ENCODE peak calls at places on chromosomes 11 and 22, in six cellular contexts. T, N, X, A, C and Q are unnamed samples.

GRCh38 chr11:27158763-27159679 is 118.4 kb downstream of the BBOX1 start:
- DNase-seq in T (no peak), N (no peak), X (peak), A (peak), C (peak), Q (no peak)

GRCh38 chr11:68040121-68040956 is 1.5 kb downstream of the TCIRG1 start:
- DNase-seq in T (peak), N (no peak), X (no peak), A (no peak), C (peak), Q (peak)

GRCh38 chr11:118056806-118057205 is 20.1 kb upstream of the TMPRSS4 start:
- DNase-seq in T (no peak), N (peak), X (no peak), A (no peak), C (no peak), Q (peak)

GRCh38 chr11:58844600-58844999 is at the start of gene GLYATL2:
- DNase-seq in T (no peak), N (no peak), X (no peak), A (no peak), C (no peak), Q (no peak)

GRCh38 chr22:20116376-20116950 is 559 bp downstream of the RANBP1 start:
- DNase-seq in T (no peak), N (no peak), X (no peak), A (no peak), C (no peak), Q (no peak)

GRCh38 chr11:128720522-128720985 is 26.7 kb downstream of the FLI1 start:
- DNase-seq in T (no peak), N (no peak), X (peak), A (no peak), C (peak), Q (no peak)

GRCh38 chr11:77407613-77408012 is 66.3 kb downstream of the PAK1 start:
- DNase-seq in T (no peak), N (no peak), X (no peak), A (peak), C (peak), Q (no peak)

GRCh38 chr22:27212617-27213177 is 555.3 kb downstream of the MIAT start:
- DNase-seq in T (no peak), N (peak), X (no peak), A (no peak), C (peak), Q (no peak)

GRCh38 chr11:74055938-74056337 is 47.1 kb upstream of the UCP3 start:
- DNase-seq in T (no peak), N (no peak), X (no peak), A (no peak), C (peak), Q (no peak)

GRCh38 chr22:44298331-44299087 is 14.2 kb downstream of the SHISAL1 start:
- DNase-seq in T (no peak), N (no peak), X (no peak), A (no peak), C (no peak), Q (no peak)

GRCh38 chr22:29747832-29748231 is 19.0 kb downstream of the ZMAT5 start:
- DNase-seq in T (no peak), N (no peak), X (no peak), A (no peak), C (no peak), Q (no peak)

GRCh38 chr22:45880732-45881523 is 96.0 kb downstream of the WNT7B start:
- DNase-seq in T (no peak), N (no peak), X (no peak), A (no peak), C (no peak), Q (peak)

GRCh38 chr11:78256962-78257361 is 68.2 kb downstream of the USP35 start:
- DNase-seq in T (no peak), N (peak), X (no peak), A (no peak), C (peak), Q (peak)

GRCh38 chr11:32527191-32527590 is 56.4 kb upstream of the EIF3M start:
- DNase-seq in T (no peak), N (no peak), X (no peak), A (no peak), C (no peak), Q (no peak)

GRCh38 chr22:49371325-49372110 is 456.2 kb downstream of the BRD1 start:
- DNase-seq in T (no peak), N (peak), X (no peak), A (no peak), C (no peak), Q (peak)

GRCh38 chr22:42322562-42322926 is 52.1 kb upstream of the TCF20 start:
- DNase-seq in T (no peak), N (no peak), X (no peak), A (no peak), C (no peak), Q (no peak)

GRCh38 chr11:114738954-114739353 is 60.6 kb downstream of the NXPE2 start:
- DNase-seq in T (no peak), N (no peak), X (peak), A (peak), C (peak), Q (no peak)

GRCh38 chr11:2451336-2451735 is 6.5 kb downstream of the KCNQ1 start:
- DNase-seq in T (no peak), N (no peak), X (no peak), A (no peak), C (no peak), Q (peak)

GRCh38 chr11:131274233-131274632 is 96.2 kb upstream of the NTM start:
- DNase-seq in T (no peak), N (no peak), X (no peak), A (no peak), C (no peak), Q (no peak)

GRCh38 chr11:71370895-71371673 is 77.1 kb downstream of the DHCR7 start:
- DNase-seq in T (no peak), N (no peak), X (no peak), A (no peak), C (no peak), Q (no peak)

GRCh38 chr11:64400667-64401066 is 41.7 kb downstream of the RPS6KA4 start:
- DNase-seq in T (no peak), N (no peak), X (no peak), A (no peak), C (no peak), Q (no peak)

GRCh38 chr11:124896071-124896750 is 1.5 kb downstream of the ROBO4 start:
- DNase-seq in T (no peak), N (no peak), X (no peak), A (no peak), C (no peak), Q (no peak)

GRCh38 chr11:116294630-116295029 is 478.2 kb downstream of the BUD13 start:
- DNase-seq in T (no peak), N (no peak), X (no peak), A (no peak), C (peak), Q (no peak)

GRCh38 chr11:117873828-117874125 is 2.7 kb downstream of the FXYD6 start:
- DNase-seq in T (no peak), N (peak), X (no peak), A (no peak), C (no peak), Q (no peak)

GRCh38 chr11:28009383-28009782 is 98.6 kb downstream of the KIF18A start:
- DNase-seq in T (no peak), N (no peak), X (no peak), A (no peak), C (peak), Q (no peak)

GRCh38 chr11:79098096-79098495 is 342.7 kb downstream of the TENM4 start:
- DNase-seq in T (no peak), N (no peak), X (no peak), A (no peak), C (no peak), Q (no peak)

GRCh38 chr22:30279389-30279788 is 9.9 kb downstream of the CASTOR1 start:
- DNase-seq in T (no peak), N (no peak), X (no peak), A (no peak), C (no peak), Q (no peak)

GRCh38 chr11:124761301-124762021 is 629 bp downstream of the ESAM start:
- DNase-seq in T (no peak), N (no peak), X (no peak), A (no peak), C (no peak), Q (no peak)

GRCh38 chr11:68116892-68117435 is 4.2 kb downstream of the CHKA start:
- DNase-seq in T (no peak), N (no peak), X (no peak), A (no peak), C (no peak), Q (no peak)

GRCh38 chr11:27241316-27242122 is 121.5 kb downstream of the CCDC34 start:
- DNase-seq in T (no peak), N (no peak), X (no peak), A (no peak), C (peak), Q (no peak)

GRCh38 chr11:73085189-73085875 is 56.8 kb downstream of the FCHSD2 start:
- DNase-seq in T (no peak), N (no peak), X (no peak), A (no peak), C (peak), Q (no peak)

GRCh38 chr11:123173040-123173855 is 21.8 kb downstream of the CLMP start:
- DNase-seq in T (no peak), N (no peak), X (no peak), A (no peak), C (peak), Q (no peak)

GRCh38 chr11:120780239-120780638 is 243.7 kb upstream of the TBCEL start:
- DNase-seq in T (no peak), N (no peak), X (no peak), A (no peak), C (no peak), Q (peak)

GRCh38 chr11:132650969-132651720 is 881.2 kb downstream of the OPCML start:
- DNase-seq in T (no peak), N (no peak), X (no peak), A (no peak), C (no peak), Q (no peak)

GRCh38 chr22:36443198-36443770 is 38.2 kb downstream of the TXN2 start:
- DNase-seq in T (no peak), N (no peak), X (no peak), A (no peak), C (peak), Q (no peak)

GRCh38 chr11:2508793-2509192 is 64.0 kb downstream of the KCNQ1 start:
- DNase-seq in T (no peak), N (peak), X (no peak), A (no peak), C (no peak), Q (no peak)

GRCh38 chr11:10305262-10305963 is 540 bp downstream of the ADM start:
- DNase-seq in T (no peak), N (no peak), X (no peak), A (no peak), C (peak), Q (peak)

GRCh38 chr11:85694385-85694980 is 8.5 kb upstream of the CCDC89 start:
- DNase-seq in T (no peak), N (no peak), X (no peak), A (no peak), C (peak), Q (no peak)

GRCh38 chr11:47412152-47412746 is 3.9 kb downstream of the SLC39A13 start:
- DNase-seq in T (peak), N (no peak), X (peak), A (no peak), C (peak), Q (peak)

GRCh38 chr11:119856681-119857485 is 127.9 kb upstream of the NECTIN1 start:
- DNase-seq in T (no peak), N (no peak), X (no peak), A (no peak), C (no peak), Q (no peak)